ENCODE peak calls at places on chromosomes 4 and X, in four cellular contexts. One of them, this sample, is unnamed.

GRCh38 chr4:156762851-156763250 is 208.7 kb downstream of the PDGFC start:
- DNase-seq in A549: no peak
- DNase-seq in heart left ventricle: no peak
- DNase-seq in right lobe of liver: no peak
- DNase-seq in this sample: no peak

GRCh38 chr4:11587797-11588196 is 159.1 kb upstream of the HS3ST1 start:
- DNase-seq in A549: no peak
- DNase-seq in right lobe of liver: no peak
- DNase-seq in heart left ventricle: no peak
- DNase-seq in this sample: no peak

GRCh38 chr4:181832305-181832704 is 410.9 kb upstream of the TENM3 start:
- DNase-seq in A549: no peak
- DNase-seq in right lobe of liver: no peak
- DNase-seq in heart left ventricle: no peak
- DNase-seq in this sample: no peak

GRCh38 chr4:78565971-78566372 is 14.4 kb downstream of the ANXA3 start:
- DNase-seq in A549: peak
- DNase-seq in heart left ventricle: no peak
- DNase-seq in right lobe of liver: no peak
- DNase-seq in this sample: no peak

GRCh38 chr4:175215208-175215607 is 297.1 kb downstream of the ADAM29 start:
- DNase-seq in right lobe of liver: no peak
- DNase-seq in heart left ventricle: no peak
- DNase-seq in A549: no peak
- DNase-seq in this sample: no peak

GRCh38 chr4:157655101-157655818 is 434.7 kb downstream of the GRIA2 start:
- DNase-seq in A549: no peak
- DNase-seq in heart left ventricle: no peak
- DNase-seq in right lobe of liver: no peak
- DNase-seq in this sample: no peak

GRCh38 chrX:53211391-53211978 is 13.5 kb downstream of the KDM5C start:
- DNase-seq in heart left ventricle: no peak
- DNase-seq in right lobe of liver: no peak
- DNase-seq in A549: no peak
- DNase-seq in this sample: no peak

GRCh38 chr4:90537491-90537890 is 410.3 kb downstream of the CCSER1 start:
- DNase-seq in right lobe of liver: no peak
- DNase-seq in heart left ventricle: no peak
- DNase-seq in A549: no peak
- DNase-seq in this sample: no peak

GRCh38 chrX:132127748-132128147 is at the start of gene FRMD7:
- DNase-seq in heart left ventricle: no peak
- DNase-seq in right lobe of liver: no peak
- DNase-seq in A549: no peak
- DNase-seq in this sample: no peak

GRCh38 chrX:97602465-97603258 is 719.0 kb downstream of the RPA4 start:
- DNase-seq in heart left ventricle: no peak
- DNase-seq in A549: no peak
- DNase-seq in right lobe of liver: no peak
- DNase-seq in this sample: no peak

GRCh38 chr4:52058275-52058674 is 7.2 kb downstream of the SPATA18 start:
- DNase-seq in right lobe of liver: peak
- DNase-seq in A549: no peak
- DNase-seq in heart left ventricle: no peak
- DNase-seq in this sample: no peak

GRCh38 chr4:78596111-78596742 is 44.7 kb downstream of the ANXA3 start:
- DNase-seq in A549: no peak
- DNase-seq in right lobe of liver: no peak
- DNase-seq in heart left ventricle: no peak
- DNase-seq in this sample: no peak

GRCh38 chr4:64729561-64729960 is 320.3 kb upstream of the TECRL start:
- DNase-seq in heart left ventricle: no peak
- DNase-seq in A549: no peak
- DNase-seq in right lobe of liver: no peak
- DNase-seq in this sample: no peak

GRCh38 chr4:187276786-187277408 is 553.2 kb upstream of the FAT1 start:
- DNase-seq in A549: no peak
- DNase-seq in right lobe of liver: no peak
- DNase-seq in heart left ventricle: no peak
- DNase-seq in this sample: no peak

GRCh38 chr4:128570380-128570779 is 239.1 kb upstream of the JADE1 start:
- DNase-seq in heart left ventricle: no peak
- DNase-seq in A549: no peak
- DNase-seq in right lobe of liver: peak
- DNase-seq in this sample: peak

GRCh38 chr4:1379351-1379781 is 26.9 kb downstream of the NKX1-1 start:
- DNase-seq in A549: no peak
- DNase-seq in heart left ventricle: peak
- DNase-seq in right lobe of liver: peak
- DNase-seq in this sample: peak

GRCh38 chrX:1657367-1658082 is 42.7 kb downstream of the ASMT start:
- DNase-seq in A549: no peak
- DNase-seq in right lobe of liver: no peak
- DNase-seq in heart left ventricle: no peak
- DNase-seq in this sample: no peak

GRCh38 chr4:103915224-103915869 is 195.6 kb upstream of the TACR3 start:
- DNase-seq in heart left ventricle: no peak
- DNase-seq in right lobe of liver: no peak
- DNase-seq in A549: no peak
- DNase-seq in this sample: no peak

GRCh38 chr4:36385951-36386561 is 104.6 kb downstream of the DTHD1 start:
- DNase-seq in A549: no peak
- DNase-seq in right lobe of liver: no peak
- DNase-seq in heart left ventricle: no peak
- DNase-seq in this sample: no peak

GRCh38 chrX:153634236-153634635 is 12.8 kb upstream of the DUSP9 start:
- DNase-seq in heart left ventricle: no peak
- DNase-seq in right lobe of liver: no peak
- DNase-seq in A549: no peak
- DNase-seq in this sample: no peak

GRCh38 chr4:121720109-121720508 is 23.3 kb upstream of the ANXA5 start:
- DNase-seq in A549: no peak
- DNase-seq in heart left ventricle: no peak
- DNase-seq in right lobe of liver: no peak
- DNase-seq in this sample: no peak

GRCh38 chr4:57270350-57270749 is 160.2 kb upstream of the IGFBP7 start:
- DNase-seq in heart left ventricle: peak
- DNase-seq in A549: no peak
- DNase-seq in right lobe of liver: no peak
- DNase-seq in this sample: no peak

GRCh38 chr4:89497517-89498308 is 190.1 kb upstream of the GPRIN3 start:
- DNase-seq in heart left ventricle: no peak
- DNase-seq in A549: no peak
- DNase-seq in right lobe of liver: no peak
- DNase-seq in this sample: no peak

GRCh38 chr4:177246636-177247584 is 62.8 kb upstream of the NEIL3 start:
- DNase-seq in right lobe of liver: no peak
- DNase-seq in A549: no peak
- DNase-seq in heart left ventricle: no peak
- DNase-seq in this sample: no peak

GRCh38 chr4:176187610-176188009 is 7.8 kb downstream of the SPATA4 start:
- DNase-seq in A549: no peak
- DNase-seq in heart left ventricle: no peak
- DNase-seq in right lobe of liver: no peak
- DNase-seq in this sample: no peak

GRCh38 chr4:77358315-77358928 is 201.4 kb downstream of the CCNG2 start:
- DNase-seq in right lobe of liver: no peak
- DNase-seq in heart left ventricle: no peak
- DNase-seq in A549: peak
- DNase-seq in this sample: no peak

GRCh38 chr4:82900016-82900334 is 560 bp upstream of the THAP9 start:
- DNase-seq in right lobe of liver: no peak
- DNase-seq in heart left ventricle: no peak
- DNase-seq in A549: peak
- DNase-seq in this sample: no peak

GRCh38 chr4:80592950-80593349 is 257.4 kb downstream of the CFAP299 start:
- DNase-seq in A549: no peak
- DNase-seq in heart left ventricle: no peak
- DNase-seq in right lobe of liver: no peak
- DNase-seq in this sample: no peak

GRCh38 chr4:96347582-96347981 is 507.7 kb downstream of the PDHA2 start:
- DNase-seq in right lobe of liver: no peak
- DNase-seq in heart left ventricle: no peak
- DNase-seq in A549: no peak
- DNase-seq in this sample: no peak

GRCh38 chrX:65862638-65863037 is 177.2 kb downstream of the VSIG4 start:
- DNase-seq in right lobe of liver: no peak
- DNase-seq in heart left ventricle: no peak
- DNase-seq in A549: no peak
- DNase-seq in this sample: no peak

GRCh38 chrX:82742351-82742750 is 765.7 kb upstream of the POU3F4 start:
- DNase-seq in A549: no peak
- DNase-seq in right lobe of liver: no peak
- DNase-seq in heart left ventricle: no peak
- DNase-seq in this sample: no peak

GRCh38 chrX:50691820-50692219 is 122.2 kb downstream of the SHROOM4 start:
- DNase-seq in right lobe of liver: no peak
- DNase-seq in A549: peak
- DNase-seq in heart left ventricle: no peak
- DNase-seq in this sample: no peak

GRCh38 chrX:9207142-9207541 is 173.2 kb upstream of the FAM9B start:
- DNase-seq in A549: no peak
- DNase-seq in heart left ventricle: no peak
- DNase-seq in right lobe of liver: peak
- DNase-seq in this sample: peak
- TF ChIP-seq POLR2A in A549: no peak
- TF ChIP-seq POLR2A in heart left ventricle: no peak
- TF ChIP-seq POLR2A in right lobe of liver: no peak
- TF ChIP-seq POLR2A in this sample: no peak

DNA sequence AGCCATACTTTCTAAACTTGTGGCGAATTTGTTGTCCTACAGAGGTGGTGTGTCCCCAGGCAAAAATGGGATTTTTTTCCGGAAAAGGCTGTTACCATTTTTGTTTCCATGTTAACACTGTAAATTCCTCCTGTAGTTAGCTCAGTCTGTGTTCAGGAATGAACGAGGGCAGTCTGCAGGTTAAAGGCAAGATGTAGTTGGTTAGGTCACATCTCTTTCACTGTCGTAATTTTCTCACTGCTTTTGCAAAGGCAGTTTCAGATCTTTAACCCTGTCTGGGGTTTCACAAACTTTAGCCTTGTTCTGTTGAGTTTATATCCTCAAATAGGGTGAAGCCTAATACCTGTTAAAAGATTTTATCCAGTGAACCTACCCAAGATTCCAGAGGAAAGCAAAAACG is 50.5 kb upstream of the PUDP start:
- DNase-seq in right lobe of liver: no peak
- DNase-seq in A549: no peak
- DNase-seq in heart left ventricle: no peak
- DNase-seq in this sample: no peak
- TF ChIP-seq POLR2A in right lobe of liver: no peak
- TF ChIP-seq POLR2A in A549: no peak
- TF ChIP-seq POLR2A in heart left ventricle: no peak
- TF ChIP-seq POLR2A in this sample: no peak

GRCh38 chrX:102599950-102600579 is 750 bp downstream of the ARMCX5 start:
- DNase-seq in right lobe of liver: no peak
- DNase-seq in heart left ventricle: no peak
- DNase-seq in A549: no peak
- DNase-seq in this sample: no peak

GRCh38 chrX:102604327-102604726 is 5.0 kb downstream of the ARMCX5 start:
- DNase-seq in right lobe of liver: no peak
- DNase-seq in heart left ventricle: no peak
- DNase-seq in A549: no peak
- DNase-seq in this sample: no peak

GRCh38 chrX:102599084-102599949 is at the start of gene ARMCX5:
- DNase-seq in heart left ventricle: peak
- DNase-seq in A549: peak
- DNase-seq in right lobe of liver: peak
- DNase-seq in this sample: peak
- TF ChIP-seq POLR2A in heart left ventricle: no peak
- TF ChIP-seq POLR2A in A549: peak
- TF ChIP-seq POLR2A in right lobe of liver: peak
- TF ChIP-seq POLR2A in this sample: peak

DNA sequence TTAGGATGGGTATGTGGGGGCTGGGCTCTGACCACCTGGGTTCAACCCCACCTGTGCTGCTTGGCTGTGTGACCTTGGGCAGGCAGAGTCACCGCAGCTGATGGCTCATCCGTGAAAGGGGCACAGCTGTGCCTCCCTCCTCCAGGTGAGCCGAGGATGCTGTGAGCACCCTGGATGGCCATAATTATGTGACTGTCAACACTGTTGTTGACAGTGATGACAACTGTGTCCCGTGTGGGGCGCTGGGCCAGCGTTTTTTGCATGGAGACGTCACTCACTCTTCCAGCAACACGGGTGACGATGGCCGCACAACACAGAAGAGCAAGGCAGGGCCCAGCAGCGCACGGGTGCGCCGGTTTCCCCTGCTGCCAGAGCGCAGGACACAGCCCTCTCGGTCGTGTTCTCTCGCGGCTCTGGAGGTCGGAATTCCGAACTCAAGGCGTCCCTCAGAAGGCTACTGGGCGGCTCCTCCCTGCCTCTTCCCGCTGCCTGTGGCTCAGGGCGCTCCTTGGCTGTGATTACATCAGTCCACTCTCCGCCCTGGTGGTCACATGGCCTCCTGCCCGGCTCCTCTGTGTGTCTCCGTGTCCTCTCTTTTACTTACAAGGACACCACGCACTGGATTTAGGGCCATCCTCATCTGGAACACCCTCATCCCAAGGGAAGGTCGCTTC is 1.3 kb downstream of the SH3TC1 start:
- DNase-seq in heart left ventricle: peak
- DNase-seq in A549: no peak
- DNase-seq in right lobe of liver: peak
- DNase-seq in this sample: no peak
- TF ChIP-seq POLR2A in heart left ventricle: no peak
- TF ChIP-seq POLR2A in A549: no peak
- TF ChIP-seq POLR2A in right lobe of liver: peak
- TF ChIP-seq POLR2A in this sample: no peak

DNA sequence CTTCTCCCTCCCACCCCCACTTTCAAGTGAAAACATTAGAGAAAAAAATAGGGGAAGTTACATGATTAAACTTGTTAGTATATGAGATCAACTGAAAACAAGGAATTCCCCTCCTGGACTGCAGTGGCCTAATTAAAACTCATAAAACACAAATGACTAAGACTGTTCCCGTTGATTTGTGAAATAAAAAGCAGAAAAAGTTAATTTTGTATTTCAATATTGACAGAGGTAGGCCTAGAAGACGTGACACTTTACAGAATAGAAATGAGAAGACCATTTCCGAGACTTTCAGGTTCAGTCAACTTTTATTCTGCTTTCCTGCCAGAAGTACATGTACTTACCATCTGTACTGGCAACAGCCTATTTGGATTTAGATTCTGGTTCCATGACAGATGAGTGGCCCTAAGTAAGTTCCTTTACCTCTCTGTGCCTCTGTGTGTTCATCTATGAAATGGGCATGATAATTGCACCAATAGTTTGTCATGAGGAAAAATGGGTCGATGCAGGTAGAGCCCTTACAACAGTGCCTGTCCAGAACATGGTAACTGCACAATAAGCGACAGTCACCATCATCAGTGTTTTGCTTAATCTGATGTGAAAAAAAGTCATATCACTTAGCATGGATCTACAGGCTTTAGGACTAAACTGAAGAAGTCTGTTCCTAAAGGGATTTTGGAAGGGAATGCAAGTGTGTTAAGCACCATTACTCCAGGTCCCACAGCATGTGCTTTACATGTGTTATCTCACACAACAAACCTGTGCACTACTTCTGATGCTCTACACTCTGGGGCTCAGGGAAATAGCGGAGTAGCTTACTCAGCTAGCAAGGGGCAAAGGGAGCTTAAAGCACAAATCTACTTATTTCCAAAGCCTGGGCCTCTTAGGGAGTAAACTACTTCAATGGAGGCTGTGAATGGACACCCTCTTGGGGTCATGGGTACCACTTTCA is 562.3 kb upstream of the DIPK2B start:
- DNase-seq in right lobe of liver: no peak
- DNase-seq in heart left ventricle: no peak
- DNase-seq in A549: no peak
- DNase-seq in this sample: no peak
- TF ChIP-seq POLR2A in right lobe of liver: no peak
- TF ChIP-seq POLR2A in heart left ventricle: no peak
- TF ChIP-seq POLR2A in A549: no peak
- TF ChIP-seq POLR2A in this sample: no peak

This sample was measured in ovary.